ENCODE peak calls at places on chromosomes 4 and X, in four cellular contexts. A is AG04449, H is activated T-cell treated with anti-CD3 and anti-CD28 coated beads for 1 hour, D is iPS DF 19.7. E is an unnamed sample.

GRCh38 chr4:7430368-7430964 is 4.3 kb downstream of the PSAPL1 start:
- DNase-seq in A (no peak), H (no peak), D (peak), E (no peak)

GRCh38 chr4:13998850-13999249 is 371.3 kb upstream of the BOD1L1 start:
- DNase-seq in A (no peak), H (no peak), D (no peak), E (no peak)

GRCh38 chrX:107629533-107629909 is 1.2 kb downstream of the PRPS1 start:
- DNase-seq in A (no peak), H (no peak), D (no peak), E (no peak)

GRCh38 chr4:156773648-156774357 is 197.8 kb downstream of the PDGFC start:
- DNase-seq in A (no peak), H (no peak), D (no peak), E (no peak)

GRCh38 chr4:7360802-7361201 is 73.9 kb downstream of the PSAPL1 start:
- DNase-seq in A (no peak), H (no peak), D (no peak), E (no peak)

GRCh38 chr4:156766846-156767245 is 204.8 kb downstream of the PDGFC start:
- DNase-seq in A (no peak), H (no peak), D (no peak), E (no peak)

GRCh38 chr4:183106839-183107238 is 7.8 kb downstream of the WWC2 start:
- DNase-seq in A (no peak), H (no peak), D (no peak), E (no peak)

GRCh38 chrX:134718329-134719317 is 60.4 kb upstream of the PLAC1 start:
- DNase-seq in A (peak), H (no peak), D (no peak), E (peak)

GRCh38 chrX:123835661-123836371 is 24.0 kb upstream of the XIAP start:
- DNase-seq in A (no peak), H (no peak), D (no peak), E (no peak)

GRCh38 chr4:155403886-155404285 is 27.1 kb upstream of the MAP9 start:
- DNase-seq in A (no peak), H (no peak), D (no peak), E (peak)

GRCh38 chr4:176052744-176053143 is 12.9 kb upstream of the WDR17 start:
- DNase-seq in A (no peak), H (no peak), D (no peak), E (no peak)

GRCh38 chr4:109750652-109751244 is 20.9 kb upstream of the PLA2G12A start:
- DNase-seq in A (no peak), H (no peak), D (no peak), E (no peak)

GRCh38 chr4:76053730-76054129 is 17.9 kb upstream of the CXCL11 start:
- DNase-seq in A (no peak), H (no peak), D (no peak), E (no peak)

GRCh38 chr4:103499094-103499493 is 220.7 kb downstream of the TACR3 start:
- DNase-seq in A (no peak), H (no peak), D (no peak), E (no peak)

GRCh38 chr4:114385195-114385985 is 213.2 kb upstream of the UGT8 start:
- DNase-seq in A (no peak), H (no peak), D (no peak), E (no peak)

GRCh38 chrX:108704839-108705238 is 31.5 kb downstream of the IRS4 start:
- DNase-seq in A (no peak), H (no peak), D (no peak), E (no peak)

GRCh38 chr4:74934822-74935326 is 2.0 kb downstream of the PARM1 start:
- DNase-seq in A (no peak), H (no peak), D (no peak), E (no peak)

GRCh38 chr4:37822220-37822619 is 4.3 kb upstream of the PGM2 start:
- DNase-seq in A (no peak), H (no peak), D (no peak), E (no peak)

GRCh38 chr4:139454111-139454600 is at the start of gene RAB33B:
- DNase-seq in A (peak), H (no peak), D (peak), E (peak)

GRCh38 chrX:53268173-53268572 is 13.2 kb downstream of the IQSEC2 start:
- DNase-seq in A (no peak), H (no peak), D (no peak), E (no peak)

GRCh38 chrX:13050151-13050550 is 5.7 kb upstream of the FAM9C start:
- DNase-seq in A (no peak), H (no peak), D (no peak), E (no peak)

GRCh38 chr4:149291463-149291862 is 524.2 kb downstream of the IQCM start:
- DNase-seq in A (no peak), H (no peak), D (no peak), E (no peak)

GRCh38 chr4:157887316-157887715 is 285.5 kb downstream of the GASK1B start:
- DNase-seq in A (no peak), H (no peak), D (no peak), E (no peak)

GRCh38 chrX:72308566-72309296 is 3.0 kb upstream of the CITED1 start:
- DNase-seq in A (peak), H (no peak), D (peak), E (no peak)

GRCh38 chr4:112348488-112349158 is 51.5 kb downstream of the ALPK1 start:
- DNase-seq in A (no peak), H (no peak), D (peak), E (peak)

GRCh38 chr4:171353535-171353934 is 459.7 kb upstream of the GALNTL6 start:
- DNase-seq in A (no peak), H (no peak), D (no peak), E (no peak)

GRCh38 chrX:105975382-105975781 is 63.1 kb downstream of the SERPINA7 start:
- DNase-seq in A (no peak), H (no peak), D (no peak), E (no peak)

GRCh38 chr4:38856524-38857337 is at the start of gene TLR6:
- DNase-seq in A (no peak), H (peak), D (no peak), E (no peak)

GRCh38 chr4:602559-602942 is 22.8 kb upstream of the PDE6B start:
- DNase-seq in A (no peak), H (peak), D (peak), E (no peak)

GRCh38 chr4:48687313-48687712 is 92.8 kb downstream of the FRYL start:
- DNase-seq in A (no peak), H (no peak), D (no peak), E (no peak)

GRCh38 chr4:174523003-174523693 is 860 bp upstream of the HPGD start:
- DNase-seq in A (no peak), H (no peak), D (no peak), E (no peak)

GRCh38 chr4:90120037-90120436 is 7.2 kb upstream of the CCSER1 start:
- DNase-seq in A (no peak), H (no peak), D (no peak), E (no peak)

GRCh38 chr4:6819295-6819694 is 36.8 kb downstream of the KIAA0232 start:
- DNase-seq in A (no peak), H (no peak), D (no peak), E (no peak)

GRCh38 chr4:139768913-139769312 is 103.3 kb downstream of the MGST2 start:
- DNase-seq in A (no peak), H (no peak), D (peak), E (no peak)

GRCh38 chr4:15912961-15913630 is 25.4 kb downstream of the FGFBP1 start:
- DNase-seq in A (no peak), H (no peak), D (no peak), E (no peak)

GRCh38 chr4:145044341-145044740 is 53.7 kb downstream of the ANAPC10 start:
- DNase-seq in A (no peak), H (no peak), D (no peak), E (no peak)

E was measured in AG09309.